ENCODE peak calls at places on chromosomes 2 and 18, in six cellular contexts. T is GM12891, E is HepG2, L is GM12878, I is K562, V is H1. Q is an unnamed sample.

GRCh38 chr2:231394201-231395141 is 1.0 kb upstream of the B3GNT7 start:
- DNase-seq in T (peak; percentile 84), E (peak; percentile 59), L (peak; percentile 87), I (peak; percentile 33), V (peak; percentile 78), Q (peak; percentile 80)

GRCh38 chr18:24112874-24113615 is 25.8 kb upstream of the CABYR start:
- DNase-seq in T (no peak), E (peak; percentile 87), L (no peak), I (no peak), V (no peak), Q (no peak)

GRCh38 chr2:103789716-103790085 is 1027.9 kb downstream of the TMEM182 start:
- DNase-seq in T (no peak), E (no peak), L (no peak), I (no peak), V (no peak), Q (no peak)

GRCh38 chr2:137886432-137886831 is 77.8 kb upstream of the HNMT start:
- DNase-seq in T (no peak), E (peak; percentile 83), L (no peak), I (no peak), V (no peak), Q (no peak)

GRCh38 chr18:36580266-36580665 is 248.5 kb downstream of the TPGS2 start:
- DNase-seq in T (no peak), E (no peak), L (no peak), I (no peak), V (no peak), Q (no peak)

GRCh38 chr2:26300234-26300641 is 45.7 kb upstream of the SELENOI start:
- DNase-seq in T (no peak), E (no peak), L (no peak), I (no peak), V (no peak), Q (no peak)

GRCh38 chr2:111702809-111703196 is 181.2 kb downstream of the ANAPC1 start:
- DNase-seq in T (no peak), E (no peak), L (no peak), I (no peak), V (no peak), Q (no peak)

GRCh38 chr2:146587291-146587713 is 1257.5 kb upstream of the ACVR2A start:
- DNase-seq in T (no peak), E (no peak), L (no peak), I (no peak), V (no peak), Q (no peak)

GRCh38 chr2:230155359-230155758 is 64.4 kb downstream of the SP110 start:
- DNase-seq in T (no peak), E (no peak), L (no peak), I (no peak), V (no peak), Q (no peak)

GRCh38 chr18:58755304-58756010 is 84.2 kb downstream of the MALT1 start:
- DNase-seq in T (no peak), E (no peak), L (no peak), I (no peak), V (no peak), Q (no peak)

GRCh38 chr2:42874838-42875801 is 82.7 kb upstream of the HAAO start:
- DNase-seq in T (no peak), E (no peak), L (no peak), I (no peak), V (no peak), Q (no peak)

GRCh38 chr2:6077585-6077984 is 385.4 kb downstream of the SOX11 start:
- DNase-seq in T (no peak), E (no peak), L (no peak), I (no peak), V (no peak), Q (no peak)

GRCh38 chr2:43067254-43068052 is 159.0 kb downstream of the ZFP36L2 start:
- DNase-seq in T (no peak), E (no peak), L (no peak), I (peak; percentile 36), V (no peak), Q (no peak)

GRCh38 chr2:238518127-238518827 is 91.5 kb downstream of the ASB1 start:
- DNase-seq in T (no peak), E (peak; percentile 92), L (no peak), I (no peak), V (no peak), Q (no peak)

GRCh38 chr2:240991378-240992263 is 6.8 kb upstream of the SNED1 start:
- DNase-seq in T (no peak), E (peak; percentile 58), L (no peak), I (no peak), V (peak; percentile 43), Q (no peak)

GRCh38 chr2:86807462-86808275 is 17.0 kb upstream of the CD8A start:
- DNase-seq in T (no peak), E (peak; percentile 56), L (no peak), I (no peak), V (peak; percentile 73), Q (no peak)

GRCh38 chr2:236176417-236176816 is 8.2 kb upstream of the GBX2 start:
- DNase-seq in T (no peak), E (peak; percentile 64), L (no peak), I (peak; percentile 59), V (peak; percentile 58), Q (no peak)

GRCh38 chr2:181307203-181307991 is 149.8 kb upstream of the ITGA4 start:
- DNase-seq in T (no peak), E (no peak), L (no peak), I (no peak), V (no peak), Q (no peak)

GRCh38 chr18:3871687-3872086 is 421.7 kb downstream of the TGIF1 start:
- DNase-seq in T (no peak), E (no peak), L (no peak), I (no peak), V (no peak), Q (no peak)

GRCh38 chr2:20531633-20532262 is 84.9 kb downstream of the RHOB start:
- DNase-seq in T (no peak), E (no peak), L (no peak), I (no peak), V (no peak), Q (no peak)

GRCh38 chr18:69817335-69817935 is 130.2 kb downstream of the CD226 start:
- DNase-seq in T (no peak), E (no peak), L (no peak), I (no peak), V (no peak), Q (no peak)

GRCh38 chr2:10911291-10912075 is at the start of gene KCNF1:
- DNase-seq in T (no peak), E (peak; percentile 68), L (no peak), I (no peak), V (no peak), Q (no peak)

GRCh38 chr2:31000970-31001369 is 137.3 kb downstream of the GALNT14 start:
- DNase-seq in T (no peak), E (no peak), L (no peak), I (no peak), V (no peak), Q (no peak)

GRCh38 chr2:171893824-171894611 is at the start of gene SLC25A12:
- DNase-seq in T (peak; percentile 91), E (peak; percentile 71), L (no peak), I (peak; percentile 88), V (peak; percentile 83), Q (peak; percentile 93)

GRCh38 chr2:233674995-233675394 is 3.3 kb downstream of the UGT1A9 start:
- DNase-seq in T (no peak), E (no peak), L (no peak), I (no peak), V (no peak), Q (no peak)

GRCh38 chr2:70035344-70035844 is 51.9 kb upstream of the PCBP1 start:
- DNase-seq in T (no peak), E (no peak), L (no peak), I (no peak), V (no peak), Q (no peak)

GRCh38 chr2:54024576-54024975 is 53.8 kb upstream of the PSME4 start:
- DNase-seq in T (no peak), E (no peak), L (no peak), I (no peak), V (no peak), Q (no peak)

GRCh38 chr18:1846640-1847039 is 724.7 kb downstream of the METTL4 start:
- DNase-seq in T (no peak), E (no peak), L (no peak), I (no peak), V (no peak), Q (no peak)

GRCh38 chr2:120231974-120232635 is 8.9 kb upstream of the TMEM185B start:
- DNase-seq in T (peak; percentile 64), E (no peak), L (peak; percentile 86), I (no peak), V (no peak), Q (peak; percentile 68)
- TF ChIP-seq TAF1 in T (peak; percentile 65), E (no peak), L (peak; percentile 60), I (no peak), V (no peak), Q (peak; percentile 23)

GRCh38 chr2:39411186-39411944 is 25.7 kb downstream of the MAP4K3 start:
- DNase-seq in T (no peak), E (peak; percentile 40), L (no peak), I (no peak), V (no peak), Q (no peak)
- TF ChIP-seq POLR2AphosphoS5 in T (no peak), E (no peak), L (no peak), I (no peak), V (no peak), Q (no peak)

GRCh38 chr18:13375302-13376255 is 157.0 kb downstream of the LDLRAD4 start:
- DNase-seq in T (peak; percentile 62), E (no peak), L (peak; percentile 57), I (no peak), V (no peak), Q (peak; percentile 52)

GRCh38 chr18:13371689-13372404 is 153.3 kb downstream of the LDLRAD4 start:
- DNase-seq in T (no peak), E (no peak), L (no peak), I (no peak), V (no peak), Q (no peak)

GRCh38 chr18:13374468-13375301 is 156.1 kb downstream of the LDLRAD4 start:
- DNase-seq in T (no peak), E (no peak), L (no peak), I (no peak), V (no peak), Q (no peak)

GRCh38 chr18:13372405-13372995 is 153.9 kb downstream of the LDLRAD4 start:
- DNase-seq in T (no peak), E (no peak), L (no peak), I (no peak), V (no peak), Q (no peak)

DNA sequence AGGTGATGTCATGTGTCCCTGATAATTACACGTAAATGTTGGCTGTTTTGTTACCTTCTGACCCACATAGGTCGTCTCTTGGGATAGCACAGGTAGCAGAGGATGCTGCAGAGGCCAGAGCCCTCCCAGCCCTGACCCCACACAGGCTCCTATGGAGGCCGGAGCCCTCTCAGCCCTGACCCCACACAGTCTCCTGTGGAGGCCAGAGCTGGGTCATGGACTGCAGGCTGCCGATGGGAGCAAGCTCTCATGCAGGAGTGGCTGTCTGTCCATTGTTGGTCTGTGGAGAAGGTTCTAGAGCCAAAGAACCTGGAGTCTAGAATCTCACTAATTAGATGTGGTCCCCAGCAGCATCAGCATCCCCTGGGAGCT is 155.5 kb downstream of the LDLRAD4 start:
- DNase-seq in T (no peak), E (no peak), L (no peak), I (no peak), V (no peak), Q (no peak)
- TF ChIP-seq POLR2A in T (no peak), E (no peak), L (no peak), I (no peak), V (no peak), Q (no peak)

GRCh38 chr2:102021776-102022175 is 30.0 kb downstream of the IL1R2 start:
- DNase-seq in T (no peak), E (no peak), L (no peak), I (no peak), V (no peak), Q (no peak)
- TF ChIP-seq TAF1 in T (no peak), E (no peak), L (no peak), I (no peak), V (no peak), Q (no peak)

GRCh38 chr18:22683196-22683676 is 249.9 kb upstream of the RBBP8 start:
- DNase-seq in T (no peak), E (peak; percentile 58), L (no peak), I (no peak), V (no peak), Q (no peak)
- TF ChIP-seq POLR2AphosphoS5 in T (no peak), E (no peak), L (no peak), I (no peak), V (no peak), Q (no peak)